ENCODE peak calls at places on chromosomes 3 and 15, in eight cellular contexts. R, V, Q, B, A, X, L and Y are unnamed samples.

GRCh38 chr3:10495003-10495402 is 10.4 kb downstream of the ATP2B2 start:
- ATAC-seq in A (no peak), Q (no peak), L (peak), B (no peak), V (no peak), R (peak), X (no peak), Y (no peak)

GRCh38 chr15:61216519-61216918 is 12.6 kb downstream of the RORA start:
- ATAC-seq in L (no peak), V (no peak), A (no peak), B (no peak), Q (no peak), X (no peak), R (no peak), Y (no peak)

GRCh38 chr3:177224406-177224805 is 27.1 kb upstream of the TBL1XR1 start:
- ATAC-seq in X (no peak), L (no peak), A (peak), Q (peak), R (no peak), B (no peak), V (peak), Y (no peak)

GRCh38 chr3:153247331-153248311 is 85.6 kb downstream of the RAP2B start:
- ATAC-seq in X (no peak), A (no peak), R (no peak), B (no peak), V (no peak), L (no peak), Q (no peak), Y (no peak)

GRCh38 chr3:186425788-186426730 is 64.0 kb upstream of the DGKG start:
- ATAC-seq in A (no peak), B (no peak), V (no peak), R (peak), L (peak), X (no peak), Q (no peak), Y (no peak)

GRCh38 chr3:50466177-50466576 is 37.3 kb downstream of the CACNA2D2 start:
- ATAC-seq in Q (no peak), L (peak), R (no peak), B (no peak), A (no peak), X (no peak), V (peak), Y (no peak)

GRCh38 chr3:51637144-51637940 is 33.7 kb upstream of the TEX264 start:
- ATAC-seq in Q (no peak), L (peak), V (no peak), R (no peak), B (no peak), A (no peak), X (no peak), Y (no peak)

GRCh38 chr3:38005076-38006020 is 14.8 kb downstream of the VILL start:
- ATAC-seq in V (no peak), X (no peak), Q (no peak), B (no peak), R (peak), A (no peak), L (no peak), Y (no peak)

GRCh38 chr15:97875513-97876285 is 84.8 kb upstream of the ARRDC4 start:
- ATAC-seq in B (no peak), R (peak), Q (no peak), A (no peak), X (no peak), V (no peak), L (peak), Y (peak)

GRCh38 chr15:67531379-67532059 is 10.6 kb downstream of the C15orf61 start:
- ATAC-seq in Q (no peak), A (no peak), V (no peak), R (no peak), X (no peak), B (peak), L (no peak), Y (no peak)

GRCh38 chr3:183210862-183211341 is 42.2 kb upstream of the B3GNT5 start:
- ATAC-seq in R (peak), X (peak), B (peak), A (no peak), L (no peak), V (no peak), Q (no peak), Y (peak)

GRCh38 chr3:61522064-61522463 is 39.3 kb upstream of the PTPRG start:
- ATAC-seq in Q (no peak), R (no peak), X (no peak), L (no peak), A (no peak), B (no peak), V (no peak), Y (no peak)

GRCh38 chr15:92009162-92009561 is 155.7 kb downstream of the SLCO3A1 start:
- ATAC-seq in Q (no peak), B (peak), X (no peak), A (no peak), V (no peak), R (no peak), L (no peak), Y (no peak)

GRCh38 chr3:194006102-194006501 is 129.8 kb upstream of the HES1 start:
- ATAC-seq in A (no peak), B (no peak), R (no peak), Q (no peak), X (no peak), V (no peak), L (no peak), Y (no peak)

GRCh38 chr3:57943525-57944312 is 64.5 kb upstream of the FLNB start:
- ATAC-seq in L (no peak), B (no peak), R (peak), V (no peak), A (no peak), X (peak), Q (no peak), Y (no peak)

GRCh38 chr3:25573386-25574171 is 91.1 kb downstream of the TOP2B start:
- ATAC-seq in R (peak), B (no peak), V (no peak), A (no peak), L (no peak), Q (no peak), X (no peak), Y (no peak)

GRCh38 chr3:54608041-54608440 is 319.8 kb downstream of the LRTM1 start:
- ATAC-seq in V (no peak), X (no peak), A (no peak), R (no peak), B (no peak), L (no peak), Q (no peak), Y (no peak)

GRCh38 chr3:9399746-9400145 is 2.3 kb downstream of the SETD5 start:
- ATAC-seq in A (no peak), R (peak), X (no peak), L (peak), B (no peak), V (no peak), Q (no peak), Y (no peak)

GRCh38 chr3:12798559-12799179 is 2.2 kb downstream of the CAND2 start:
- ATAC-seq in V (no peak), A (no peak), B (no peak), R (peak), Q (no peak), L (no peak), X (no peak), Y (no peak)

GRCh38 chr15:52154896-52155865 is 36.0 kb downstream of the GNB5 start:
- ATAC-seq in Q (no peak), B (no peak), X (no peak), A (no peak), L (no peak), V (no peak), R (no peak), Y (no peak)

GRCh38 chr3:197343656-197344408 is 45.4 kb upstream of the DLG1 start:
- ATAC-seq in X (no peak), L (peak), B (no peak), Q (no peak), A (no peak), V (no peak), R (no peak), Y (no peak)

GRCh38 chr3:136350557-136350956 is 100.4 kb downstream of the PCCB start:
- ATAC-seq in Q (no peak), X (peak), V (no peak), A (no peak), B (no peak), R (peak), L (no peak), Y (no peak)

GRCh38 chr15:41980654-41981323 is 8.4 kb upstream of the EHD4 start:
- ATAC-seq in X (no peak), L (peak), A (no peak), V (no peak), Q (no peak), B (no peak), R (peak), Y (no peak)

GRCh38 chr3:45020534-45020933 is 5.6 kb upstream of the CLEC3B start:
- ATAC-seq in X (no peak), Q (peak), B (peak), A (peak), V (peak), L (no peak), R (no peak), Y (no peak)

GRCh38 chr3:128855574-128855973 is 23.8 kb upstream of the ACAD9 start:
- ATAC-seq in X (no peak), B (no peak), Q (no peak), A (no peak), L (no peak), V (no peak), R (peak), Y (no peak)

GRCh38 chr15:61079529-61079928 is 149.6 kb downstream of the RORA start:
- ATAC-seq in Q (no peak), V (no peak), A (no peak), X (no peak), L (no peak), B (no peak), R (no peak), Y (no peak)

GRCh38 chr15:77391372-77391951 is 28.4 kb downstream of the PEAK1 start:
- ATAC-seq in V (no peak), L (no peak), A (no peak), R (peak), Q (no peak), X (no peak), B (no peak), Y (no peak)

GRCh38 chr3:169243579-169243978 is 419.9 kb downstream of the MECOM start:
- ATAC-seq in X (no peak), B (no peak), A (no peak), Q (no peak), V (no peak), L (no peak), R (no peak), Y (no peak)

GRCh38 chr15:67039349-67040075 is 25.9 kb upstream of the SMAD3 start:
- ATAC-seq in B (peak), X (no peak), R (no peak), V (no peak), A (peak), L (peak), Q (no peak), Y (no peak)

GRCh38 chr3:167895684-167896083 is 160.2 kb downstream of the SERPINI1 start:
- ATAC-seq in V (no peak), Q (no peak), B (no peak), X (no peak), R (no peak), L (no peak), A (no peak), Y (no peak)

GRCh38 chr3:150333482-150333881 is 74.6 kb upstream of the TSC22D2 start:
- ATAC-seq in X (no peak), L (no peak), B (peak), Q (no peak), R (no peak), V (no peak), A (no peak), Y (no peak)

GRCh38 chr3:181075098-181075497 is 85.6 kb upstream of the DNAJC19 start:
- ATAC-seq in X (no peak), Q (no peak), L (no peak), B (no peak), V (no peak), R (no peak), A (no peak), Y (no peak)

GRCh38 chr3:108042300-108042699 is 48.5 kb downstream of the CD47 start:
- ATAC-seq in Q (no peak), X (no peak), L (no peak), B (no peak), R (no peak), V (no peak), A (no peak), Y (no peak)

GRCh38 chr3:156664285-156665178 is 9.9 kb upstream of the TIPARP start:
- ATAC-seq in V (peak), R (peak), B (peak), A (peak), X (no peak), Q (peak), L (no peak), Y (no peak)

GRCh38 chr3:105759442-105760078 is 109.3 kb downstream of the CBLB start:
- ATAC-seq in B (no peak), Q (no peak), L (no peak), X (no peak), R (peak), A (no peak), V (no peak), Y (peak)

GRCh38 chr3:23675010-23675409 is 130.7 kb upstream of the UBE2E1 start:
- ATAC-seq in L (no peak), R (no peak), A (no peak), Q (no peak), V (no peak), B (no peak), X (no peak), Y (no peak)